ENCODE peak calls at places on chromosomes 5 and 9, in five cellular contexts. One of them, this sample, is unnamed.

GRCh38 chr5:179347581-179347980 is 2.3 kb upstream of the ADAMTS2 start:
- DNase-seq in SK-N-SH: no peak
- DNase-seq in Peyer's patch: no peak
- DNase-seq in neural progenitor cell: no peak
- DNase-seq in body of pancreas: no peak
- DNase-seq in this sample: no peak

GRCh38 chr5:64854855-64855254 is 86.1 kb downstream of the CWC27 start:
- DNase-seq in SK-N-SH: no peak
- DNase-seq in Peyer's patch: no peak
- DNase-seq in neural progenitor cell: no peak
- DNase-seq in body of pancreas: no peak
- DNase-seq in this sample: no peak

GRCh38 chr5:136232316-136232715 is 39.4 kb upstream of the SMIM32 start:
- DNase-seq in SK-N-SH: no peak
- DNase-seq in Peyer's patch: no peak
- DNase-seq in neural progenitor cell: no peak
- DNase-seq in body of pancreas: no peak
- DNase-seq in this sample: no peak

GRCh38 chr5:172907657-172908056 is 51.6 kb upstream of the RPL26L1 start:
- DNase-seq in SK-N-SH: no peak
- DNase-seq in Peyer's patch: no peak
- DNase-seq in neural progenitor cell: no peak
- DNase-seq in body of pancreas: no peak
- DNase-seq in this sample: no peak

GRCh38 chr5:10262121-10262774 is 12.2 kb downstream of the CCT5 start:
- DNase-seq in SK-N-SH: no peak
- DNase-seq in Peyer's patch: no peak
- DNase-seq in neural progenitor cell: no peak
- DNase-seq in body of pancreas: no peak
- DNase-seq in this sample: no peak

GRCh38 chr5:61624966-61625681 is 293.1 kb downstream of the ZSWIM6 start:
- DNase-seq in SK-N-SH: no peak
- DNase-seq in Peyer's patch: no peak
- DNase-seq in neural progenitor cell: no peak
- DNase-seq in body of pancreas: no peak
- DNase-seq in this sample: no peak

GRCh38 chr5:24208540-24209141 is 436.1 kb downstream of the CDH10 start:
- DNase-seq in SK-N-SH: no peak
- DNase-seq in Peyer's patch: no peak
- DNase-seq in neural progenitor cell: peak; percentile 84
- DNase-seq in body of pancreas: no peak
- DNase-seq in this sample: no peak

GRCh38 chr5:115455241-115455640 is 89.3 kb downstream of the FEM1C start:
- DNase-seq in SK-N-SH: no peak
- DNase-seq in Peyer's patch: peak; percentile 76
- DNase-seq in neural progenitor cell: no peak
- DNase-seq in body of pancreas: peak; percentile 19
- DNase-seq in this sample: no peak

GRCh38 chr5:112390327-112390726 is 28.8 kb downstream of the EPB41L4A start:
- DNase-seq in SK-N-SH: no peak
- DNase-seq in Peyer's patch: no peak
- DNase-seq in neural progenitor cell: peak; percentile 26
- DNase-seq in body of pancreas: peak; percentile 24
- DNase-seq in this sample: peak; percentile 65

GRCh38 chr5:171311698-171312083 is 2.6 kb downstream of the TLX3 start:
- DNase-seq in SK-N-SH: no peak
- DNase-seq in Peyer's patch: no peak
- DNase-seq in neural progenitor cell: no peak
- DNase-seq in body of pancreas: no peak
- DNase-seq in this sample: peak; percentile 57

GRCh38 chr5:171309526-171310333 is 682 bp downstream of the TLX3 start:
- DNase-seq in SK-N-SH: peak; percentile 80
- DNase-seq in Peyer's patch: no peak
- DNase-seq in neural progenitor cell: peak; percentile 68
- DNase-seq in body of pancreas: no peak
- DNase-seq in this sample: peak; percentile 59

GRCh38 chr5:171310334-171310815 is 1.3 kb downstream of the TLX3 start:
- DNase-seq in SK-N-SH: no peak
- DNase-seq in Peyer's patch: no peak
- DNase-seq in neural progenitor cell: no peak
- DNase-seq in body of pancreas: no peak
- DNase-seq in this sample: no peak

GRCh38 chr5:171312129-171312819 is 3.2 kb downstream of the TLX3 start:
- DNase-seq in SK-N-SH: no peak
- DNase-seq in Peyer's patch: no peak
- DNase-seq in neural progenitor cell: peak; percentile 55
- DNase-seq in body of pancreas: no peak
- DNase-seq in this sample: peak; percentile 65

DNA sequence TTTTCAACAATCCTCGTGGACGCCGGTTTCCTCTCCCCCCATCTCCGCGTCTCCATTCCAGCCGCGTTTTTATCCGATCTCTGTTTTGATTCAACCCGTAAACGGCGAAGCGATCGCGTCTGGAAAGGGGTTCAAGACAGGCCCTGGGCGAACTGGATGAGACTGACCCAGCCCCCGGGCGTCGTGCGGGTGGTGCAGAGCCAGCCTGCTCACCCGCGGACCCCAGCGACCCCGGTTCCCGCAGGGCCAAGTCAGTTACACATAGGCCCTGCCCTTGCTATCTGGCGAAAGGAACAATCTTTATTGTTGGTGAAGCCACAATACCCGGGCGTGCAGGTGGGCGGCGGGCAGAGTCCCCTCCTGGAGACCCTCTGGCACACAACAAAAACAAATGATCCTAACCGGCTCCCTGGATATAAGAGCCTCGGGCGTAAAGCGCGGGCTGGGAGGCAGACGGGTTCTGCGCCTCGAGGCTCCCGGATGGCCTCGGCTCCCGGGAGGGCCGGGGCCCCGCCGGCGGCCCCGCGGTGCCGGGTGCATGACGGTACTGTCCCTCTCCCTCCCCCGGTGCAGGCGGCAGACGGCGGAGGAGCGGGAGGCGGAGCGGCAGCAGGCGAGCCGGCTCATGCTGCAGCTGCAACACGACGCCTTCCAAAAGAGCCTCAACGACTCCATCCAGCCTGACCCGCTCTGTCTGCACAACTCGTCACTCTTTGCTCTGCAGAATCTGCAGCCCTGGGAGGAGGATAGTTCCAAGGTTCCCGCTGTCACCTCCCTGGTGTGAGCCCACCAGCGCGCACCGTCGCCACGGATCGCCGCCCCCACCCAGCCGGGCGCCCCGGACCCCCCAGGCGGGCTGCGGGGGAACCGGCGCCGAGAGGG is 2.0 kb downstream of the TLX3 start:
- DNase-seq in SK-N-SH: no peak
- DNase-seq in Peyer's patch: no peak
- DNase-seq in neural progenitor cell: peak; percentile 87
- DNase-seq in body of pancreas: no peak
- DNase-seq in this sample: peak; percentile 61
- H3K4me3 ChIP-seq in SK-N-SH: no peak overlapping the region
- H3K4me3 ChIP-seq in Peyer's patch: peak overlapping the region; percentile 32
- H3K4me3 ChIP-seq in neural progenitor cell: peak overlapping the region; percentile 41
- H3K4me3 ChIP-seq in body of pancreas: no peak overlapping the region
- H3K4me3 ChIP-seq in this sample: no peak overlapping the region

DNA sequence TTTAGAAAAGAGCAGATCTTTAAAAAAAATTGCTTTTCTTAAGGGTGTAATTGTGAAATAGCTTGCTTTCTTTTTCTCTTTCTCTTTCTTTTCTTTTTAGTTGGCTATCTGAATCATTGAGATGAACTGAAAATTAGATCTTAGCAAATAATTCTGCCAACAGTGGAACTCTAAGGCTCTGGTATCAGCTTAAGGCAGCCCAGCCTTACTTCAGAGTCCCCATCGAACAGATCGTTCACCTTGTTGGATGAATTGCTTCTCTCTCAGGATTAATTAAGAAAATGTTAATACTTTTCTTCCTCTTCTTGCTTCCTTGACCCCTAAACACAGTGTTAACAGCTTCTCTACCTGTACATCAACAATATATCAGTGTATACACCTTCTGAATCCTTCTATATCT is 92.1 kb downstream of the ZCCHC7 start:
- DNase-seq in SK-N-SH: no peak
- DNase-seq in Peyer's patch: no peak
- DNase-seq in neural progenitor cell: no peak
- DNase-seq in body of pancreas: no peak
- DNase-seq in this sample: no peak
- H3K27ac ChIP-seq in SK-N-SH: no peak overlapping the region
- H3K27ac ChIP-seq in Peyer's patch: no peak overlapping the region
- H3K27ac ChIP-seq in neural progenitor cell: no peak overlapping the region
- H3K27ac ChIP-seq in body of pancreas: no peak overlapping the region
- H3K27ac ChIP-seq in this sample: no peak overlapping the region

DNA sequence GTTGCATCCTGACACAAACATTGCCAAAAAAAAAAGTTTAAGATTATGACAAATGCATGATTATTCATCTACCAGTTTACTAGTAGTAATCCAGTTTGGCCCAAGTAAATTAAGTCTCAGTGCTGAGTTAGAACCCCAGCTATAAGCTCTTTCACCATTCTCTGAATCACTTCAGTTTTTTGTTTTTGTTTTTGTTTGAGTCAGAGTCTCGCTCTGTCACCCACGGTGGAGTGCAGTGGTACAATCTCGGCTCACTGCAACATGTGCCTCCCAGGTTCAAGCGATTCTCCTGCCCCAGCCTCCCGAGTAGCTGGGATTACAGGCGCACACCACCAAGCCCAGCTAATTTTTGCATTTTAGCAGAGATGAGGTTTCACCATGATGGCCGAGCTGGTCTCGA is 1.5 kb upstream of the PCYOX1L start:
- DNase-seq in SK-N-SH: no peak
- DNase-seq in Peyer's patch: no peak
- DNase-seq in neural progenitor cell: no peak
- DNase-seq in body of pancreas: no peak
- DNase-seq in this sample: no peak
- H3K36me3 ChIP-seq in SK-N-SH: peaks cover 36% of the 10 kb centered on the region
- H3K36me3 ChIP-seq in Peyer's patch: no peaks in the 10 kb centered on the region
- H3K36me3 ChIP-seq in neural progenitor cell: peaks cover 18% of the 10 kb centered on the region
- H3K36me3 ChIP-seq in body of pancreas: peaks cover 9% of the 10 kb centered on the region
- H3K36me3 ChIP-seq in this sample: peaks cover 42% of the 10 kb centered on the region

GRCh38 chr5:100779669-100780375 is 123.3 kb downstream of the ST8SIA4 start:
- DNase-seq in SK-N-SH: no peak
- DNase-seq in Peyer's patch: no peak
- DNase-seq in neural progenitor cell: no peak
- DNase-seq in body of pancreas: no peak
- DNase-seq in this sample: no peak
- H3K4me3 ChIP-seq in SK-N-SH: no peak overlapping the region
- H3K4me3 ChIP-seq in Peyer's patch: no peak overlapping the region
- H3K4me3 ChIP-seq in neural progenitor cell: no peak overlapping the region
- H3K4me3 ChIP-seq in body of pancreas: no peak overlapping the region
- H3K4me3 ChIP-seq in this sample: peak overlapping the region; percentile 18

GRCh38 chr5:39138182-39138487 is 63.9 kb upstream of the RICTOR start:
- DNase-seq in SK-N-SH: no peak
- DNase-seq in Peyer's patch: no peak
- DNase-seq in neural progenitor cell: no peak
- DNase-seq in body of pancreas: no peak
- DNase-seq in this sample: no peak
- H3K27ac ChIP-seq in SK-N-SH: no peak overlapping the region
- H3K27ac ChIP-seq in Peyer's patch: no peak overlapping the region
- H3K27ac ChIP-seq in neural progenitor cell: no peak overlapping the region
- H3K27ac ChIP-seq in body of pancreas: no peak overlapping the region
- H3K27ac ChIP-seq in this sample: no peak overlapping the region

DNA sequence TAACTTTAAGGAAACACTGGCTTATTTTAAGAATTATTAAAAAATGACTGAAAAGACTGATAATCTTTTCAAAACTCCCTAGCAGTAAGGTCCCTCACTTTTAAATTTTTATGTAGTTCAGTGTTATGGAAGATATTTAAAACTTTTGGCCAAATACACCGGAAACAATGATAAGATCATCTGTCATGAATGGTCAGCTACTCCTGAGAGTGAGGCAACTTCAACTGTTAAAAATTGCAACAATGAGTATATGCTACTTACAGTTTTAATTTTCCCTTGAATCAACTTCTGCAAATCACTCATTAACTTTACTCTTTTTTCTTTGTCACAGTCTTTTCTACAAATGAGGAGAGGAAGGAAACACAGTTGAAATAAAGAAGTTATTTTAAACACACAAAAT is 10.8 kb downstream of the PUM3 start:
- DNase-seq in SK-N-SH: no peak
- DNase-seq in Peyer's patch: no peak
- DNase-seq in neural progenitor cell: no peak
- DNase-seq in body of pancreas: no peak
- DNase-seq in this sample: no peak
- H3K36me3 ChIP-seq in SK-N-SH: peaks cover 86% of the 10 kb centered on the region
- H3K36me3 ChIP-seq in Peyer's patch: no peaks in the 10 kb centered on the region
- H3K36me3 ChIP-seq in neural progenitor cell: peaks cover 39% of the 10 kb centered on the region
- H3K36me3 ChIP-seq in body of pancreas: peaks cover 20% of the 10 kb centered on the region
- H3K36me3 ChIP-seq in this sample: peaks cover 89% of the 10 kb centered on the region